ENCODE peak calls at places on chromosome 9, in eight cellular contexts. Z is NCI-H2029; P is stromal cell of bone marrow; S is EH; A is stimulated activated CD4-positive, alpha-beta T cell treated with anti-CD3 and anti-CD28 coated beads, Interleukin-12 subunit alpha, Interleukin-12 subunit beta, amount 100 ng/mL, for 4 hours; O is stomach; Q is NCI-H345; Y is NCI-H1436. K is an unnamed sample.

GRCh38 chr9:137703842-137704508 is 85.2 kb downstream of the EHMT1 start:
- DNase-seq in Z (no peak), Q (no peak), Y (no peak), O (no peak), P (no peak), S (no peak), A (no peak), K (no peak)

GRCh38 chr9:133961226-133962165 is 30.6 kb downstream of the VAV2 start:
- DNase-seq in Y (no peak), Z (no peak), S (no peak), Q (no peak), O (no peak), A (no peak), P (no peak), K (no peak)

GRCh38 chr9:109428854-109429253 is 69.3 kb downstream of the PTPN3 start:
- DNase-seq in S (no peak), Y (no peak), A (no peak), O (no peak), P (no peak), Z (no peak), Q (no peak), K (no peak)

GRCh38 chr9:37215456-37216229 is 95.3 kb downstream of the ZCCHC7 start:
- DNase-seq in A (no peak), P (no peak), O (no peak), Z (no peak), Q (no peak), Y (peak; percentile 24), S (peak; percentile 35), K (no peak)

GRCh38 chr9:75170898-75171360 is 82.6 kb downstream of the OSTF1 start:
- DNase-seq in S (peak; percentile 69), Q (no peak), Z (no peak), Y (no peak), O (no peak), A (no peak), P (no peak), K (no peak)

GRCh38 chr9:105816202-105816744 is 121.9 kb downstream of the TMEM38B start:
- DNase-seq in P (no peak), A (no peak), Q (no peak), S (no peak), Z (no peak), O (no peak), Y (no peak), K (no peak)

GRCh38 chr9:121576281-121577075 is 75.0 kb upstream of the DAB2IP start:
- DNase-seq in P (no peak), S (no peak), Q (no peak), Y (no peak), Z (no peak), A (no peak), O (no peak), K (no peak)

GRCh38 chr9:83477571-83477970 is 60.6 kb downstream of the FRMD3 start:
- DNase-seq in Z (no peak), Q (no peak), A (no peak), Y (no peak), P (no peak), S (peak; percentile 69), O (no peak), K (no peak)

GRCh38 chr9:138016406-138017187 is 139.0 kb downstream of the CACNA1B start:
- DNase-seq in A (no peak), S (no peak), Q (no peak), O (no peak), Y (no peak), P (no peak), Z (no peak), K (no peak)

GRCh38 chr9:117325789-117326185 is 89.1 kb downstream of the ASTN2 start:
- DNase-seq in O (no peak), Z (no peak), Y (no peak), Q (no peak), P (no peak), S (no peak), A (no peak), K (no peak)

GRCh38 chr9:89519393-89519805 is 21.5 kb upstream of the SEMA4D start:
- DNase-seq in Q (no peak), Y (no peak), O (peak; percentile 84), P (no peak), S (peak; percentile 23), Z (peak; percentile 61), A (no peak), K (no peak)

GRCh38 chr9:120951960-120952630 is 25.5 kb upstream of the TRAF1 start:
- DNase-seq in A (no peak), Q (no peak), S (no peak), Y (no peak), O (no peak), Z (no peak), P (no peak), K (no peak)

GRCh38 chr9:116156621-116157314 is 3.2 kb downstream of the PAPPA start:
- DNase-seq in O (peak; percentile 43), A (no peak), S (peak; percentile 88), Y (peak; percentile 69), P (no peak), Q (peak; percentile 88), Z (peak; percentile 83), K (no peak)

GRCh38 chr9:3497406-3497805 is 28.4 kb downstream of the RFX3 start:
- DNase-seq in Z (no peak), Y (no peak), Q (no peak), A (no peak), S (peak; percentile 79), P (peak; percentile 10), O (no peak), K (no peak)

GRCh38 chr9:2050236-2050635 is 35.1 kb downstream of the SMARCA2 start:
- DNase-seq in Z (no peak), Y (no peak), S (peak; percentile 35), O (no peak), Q (no peak), P (no peak), A (no peak), K (no peak)

GRCh38 chr9:82993856-82994605 is 68.9 kb downstream of the RASEF start:
- DNase-seq in A (no peak), Z (no peak), Y (no peak), O (no peak), P (no peak), S (no peak), Q (no peak), K (no peak)

GRCh38 chr9:95157491-95158151 is 159.9 kb downstream of the FANCC start:
- DNase-seq in Z (no peak), Y (peak; percentile 14), P (peak; percentile 70), A (no peak), Q (peak; percentile 1), S (peak; percentile 92), O (no peak), K (no peak)

K was measured in progenitor cell of endocrine pancreas.